ENCODE peak calls at places on chromosomes 3 and 15, in seven cellular contexts. U, R, W, K, M, J and D are unnamed samples.

GRCh38 chr15:70195808-70196304 is 98.1 kb upstream of the TLE3 start:
- DNase-seq in U (peak), J (peak), W (peak), R (peak), K (peak), M (peak), D (peak)

GRCh38 chr15:44087578-44088190 is 107.4 kb downstream of the FRMD5 start:
- DNase-seq in M (peak), W (no peak), U (no peak), J (no peak), R (peak), K (no peak), D (no peak)

GRCh38 chr15:31366169-31366734 is 39.6 kb downstream of the KLF13 start:
- DNase-seq in M (no peak), U (peak), R (no peak), J (peak), K (peak), W (no peak), D (no peak)

GRCh38 chr3:8524656-8525399 is 23.2 kb downstream of the LMCD1 start:
- DNase-seq in W (no peak), M (no peak), J (no peak), U (no peak), K (no peak), R (no peak), D (no peak)

GRCh38 chr15:91165850-91166249 is 65.8 kb downstream of the SV2B start:
- DNase-seq in R (no peak), M (no peak), K (no peak), U (no peak), W (no peak), J (no peak), D (no peak)

GRCh38 chr15:70036585-70037343 is 61.0 kb downstream of the TLE3 start:
- DNase-seq in U (no peak), J (no peak), K (no peak), M (no peak), W (no peak), R (no peak), D (no peak)

GRCh38 chr15:48939686-48940085 is 24.0 kb downstream of the SHC4 start:
- DNase-seq in W (no peak), U (no peak), K (no peak), J (no peak), R (peak), M (peak), D (no peak)

GRCh38 chr3:184543848-184544512 is 17.6 kb upstream of the EPHB3 start:
- DNase-seq in J (peak), W (peak), U (peak), K (peak), R (peak), M (peak), D (peak)

GRCh38 chr15:40241305-40242215 is 2.7 kb downstream of the PAK6 start:
- DNase-seq in W (no peak), U (no peak), J (peak), K (no peak), R (no peak), M (no peak), D (no peak)

GRCh38 chr15:85504739-85505676 is 124.6 kb downstream of the AKAP13 start:
- DNase-seq in R (peak), U (peak), M (peak), K (no peak), W (no peak), J (no peak), D (peak)

GRCh38 chr3:157290761-157291160 is 130.8 kb upstream of the CCNL1 start:
- DNase-seq in J (no peak), R (peak), K (no peak), M (no peak), U (no peak), W (no peak), D (no peak)

GRCh38 chr3:53725308-53725995 is 120.8 kb downstream of the CHDH start:
- DNase-seq in K (no peak), R (no peak), M (no peak), J (no peak), U (no peak), W (no peak), D (no peak)

GRCh38 chr3:193805448-193805847 is 212.4 kb downstream of the OPA1 start:
- DNase-seq in J (peak), K (peak), M (peak), U (no peak), W (no peak), R (peak), D (no peak)

GRCh38 chr3:47715928-47716327 is 65.8 kb downstream of the SMARCC1 start:
- DNase-seq in W (no peak), M (peak), J (no peak), U (no peak), K (no peak), R (peak), D (no peak)

GRCh38 chr3:7504886-7505775 is 644.2 kb downstream of the GRM7 start:
- DNase-seq in R (peak), K (no peak), J (no peak), M (peak), W (no peak), U (no peak), D (no peak)

GRCh38 chr3:50189274-50189673 is 2.1 kb upstream of the GNAT1 start:
- DNase-seq in R (peak), U (peak), K (peak), M (peak), J (peak), W (peak), D (peak)

GRCh38 chr3:25335429-25335828 is 92.6 kb upstream of the RARB start:
- DNase-seq in J (no peak), U (no peak), K (no peak), M (no peak), R (no peak), W (no peak), D (no peak)

GRCh38 chr3:37103103-37103815 is 71.1 kb downstream of the LRRFIP2 start:
- DNase-seq in W (no peak), K (no peak), M (peak), U (no peak), R (no peak), J (no peak), D (no peak)

GRCh38 chr3:14353486-14353885 is 48.9 kb upstream of the SLC6A6 start:
- DNase-seq in M (no peak), R (no peak), W (no peak), J (no peak), U (no peak), K (no peak), D (no peak)

GRCh38 chr15:76483018-76483417 is 146.4 kb downstream of the ISL2 start:
- DNase-seq in W (no peak), U (no peak), J (no peak), M (no peak), R (no peak), K (no peak), D (no peak)

GRCh38 chr3:171044828-171045793 is 18.6 kb upstream of the SLC2A2 start:
- DNase-seq in M (peak), R (peak), J (no peak), W (peak), K (no peak), U (no peak), D (no peak)

GRCh38 chr3:70620956-70621355 is 308.5 kb upstream of the MDFIC2 start:
- DNase-seq in J (no peak), R (no peak), M (no peak), W (no peak), U (no peak), K (no peak), D (no peak)

GRCh38 chr15:42591238-42591936 is 16.0 kb downstream of the STARD9 start:
- DNase-seq in R (peak), J (no peak), M (peak), W (peak), U (no peak), K (no peak), D (peak)

GRCh38 chr3:53571264-53571663 is 76.9 kb downstream of the CACNA1D start:
- DNase-seq in U (no peak), M (no peak), J (no peak), W (no peak), R (no peak), K (no peak), D (no peak)

GRCh38 chr15:37877851-37878577 is 56.4 kb upstream of the TMCO5A start:
- DNase-seq in K (no peak), M (no peak), R (peak), J (no peak), W (no peak), U (no peak), D (no peak)

GRCh38 chr15:73927476-73928240 is 1.4 kb downstream of the LOXL1 start:
- DNase-seq in K (peak), J (peak), W (no peak), U (no peak), R (peak), M (peak), D (no peak)

GRCh38 chr15:31606942-31607497 is 280.4 kb downstream of the KLF13 start:
- DNase-seq in R (no peak), M (no peak), U (no peak), J (no peak), K (no peak), W (no peak), D (no peak)

GRCh38 chr15:57528940-57529565 is 62.7 kb upstream of the MYZAP start:
- DNase-seq in J (no peak), R (no peak), M (no peak), W (no peak), K (no peak), U (no peak), D (no peak)
- TF ChIP-seq CTCF in J (no peak), R (no peak), M (no peak), W (no peak), K (no peak), U (no peak), D (no peak)

GRCh38 chr15:50450678-50451077 is 26.5 kb downstream of the USP8 start:
- DNase-seq in M (no peak), R (no peak), U (no peak), J (no peak), K (no peak), W (no peak), D (no peak)
- H3K27ac ChIP-seq in M (no peak), R (no peak), U (no peak), J (no peak), K (no peak), W (no peak), D (no peak)

GRCh38 chr3:134338201-134338512 is 36.1 kb downstream of the AMOTL2 start:
- DNase-seq in M (no peak), U (no peak), R (no peak), W (no peak), K (no peak), J (no peak), D (no peak)
- TF ChIP-seq CTCF in M (no peak), U (no peak), R (no peak), W (no peak), K (no peak), J (no peak), D (no peak)

DNA sequence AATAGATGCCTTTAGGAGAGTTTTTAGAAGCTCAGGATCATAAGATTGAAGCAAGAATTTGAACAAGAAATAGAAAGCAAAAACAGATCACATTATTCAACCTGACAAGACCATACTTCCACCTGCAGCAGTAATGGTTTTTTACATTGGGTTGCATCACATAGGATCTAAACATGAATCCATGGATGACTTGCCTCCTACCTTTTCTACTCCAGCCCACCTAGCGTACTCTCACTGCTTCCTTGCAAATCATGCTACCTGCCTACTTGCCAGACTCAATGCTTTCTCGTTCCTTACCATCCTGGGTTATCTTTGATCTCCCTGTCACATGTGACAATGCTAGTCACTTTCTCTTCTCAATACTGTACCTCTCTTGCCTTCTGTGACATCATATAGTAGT is 253.1 kb upstream of the ADAMTS9 start:
- DNase-seq in R (no peak), W (no peak), K (no peak), U (no peak), M (no peak), J (no peak), D (no peak)
- H3K27ac ChIP-seq in R (no peak), W (no peak), K (no peak), U (no peak), M (no peak), J (no peak), D (no peak)

DNA sequence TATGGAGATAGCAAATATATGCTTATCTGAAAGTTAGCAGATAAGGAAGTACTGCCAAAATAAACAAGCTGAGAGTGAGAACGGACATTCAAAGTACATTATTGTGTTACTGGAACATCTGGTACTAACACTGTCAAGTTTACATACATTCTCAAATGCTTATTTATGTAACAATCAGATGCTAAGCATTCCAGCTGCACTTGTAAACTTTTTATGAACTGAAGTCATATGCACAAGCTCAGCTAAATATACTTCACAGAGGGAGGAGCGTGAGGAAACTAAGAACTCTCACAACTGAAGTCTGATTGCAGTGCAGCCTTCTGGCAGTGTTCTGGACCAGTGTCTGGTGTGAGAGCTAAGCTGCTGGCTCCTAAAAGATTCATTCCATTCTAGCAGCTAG is 223.7 kb upstream of the NANOGP8 start:
- DNase-seq in U (peak), R (peak), K (peak), W (no peak), J (no peak), M (peak), D (no peak)
- TF ChIP-seq CTCF in U (no peak), R (no peak), K (no peak), W (no peak), J (no peak), M (no peak), D (no peak)

DNA sequence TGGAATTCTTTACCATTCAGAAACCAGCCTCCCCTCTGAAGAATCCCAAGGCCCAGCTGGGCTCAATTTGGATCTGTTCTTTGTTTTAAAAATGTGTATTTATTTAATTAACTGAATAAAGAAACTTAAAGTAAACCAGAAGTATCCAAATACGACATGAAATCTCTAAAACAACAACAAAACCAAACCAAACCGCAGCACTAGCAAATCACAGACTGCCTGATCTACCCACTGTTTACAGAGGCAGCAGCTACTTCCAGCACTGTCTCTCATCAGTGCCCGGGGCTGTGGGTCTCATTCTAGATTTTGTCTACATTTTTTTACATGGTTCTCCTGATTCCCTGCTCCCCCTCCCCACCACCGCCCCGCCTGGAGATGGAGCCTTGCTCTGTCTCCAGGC is 2.3 kb downstream of the FLNB start:
- DNase-seq in W (no peak), K (no peak), U (no peak), R (no peak), M (no peak), J (no peak), D (no peak)
- H3K27ac ChIP-seq in W (peak), K (no peak), U (peak), R (peak), M (peak), J (peak), D (peak)

DNA sequence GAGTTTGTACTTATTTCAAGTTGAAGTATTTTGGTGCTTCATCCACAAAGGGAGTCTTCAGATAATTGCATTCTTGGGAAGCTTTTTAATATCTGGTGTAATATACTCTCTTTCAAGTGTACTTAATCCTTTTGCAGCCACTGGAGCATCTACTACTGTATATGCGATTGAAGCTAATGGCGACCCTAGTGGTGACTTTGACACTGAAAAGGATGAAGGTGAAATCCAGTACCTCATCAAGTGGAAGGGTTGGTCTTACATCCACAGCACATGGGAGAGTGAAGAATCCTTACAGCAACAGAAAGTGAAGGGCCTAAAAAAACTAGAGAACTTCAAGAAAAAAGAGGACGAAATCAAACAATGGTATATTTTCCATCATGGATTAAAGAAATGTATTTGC is 42.6 kb downstream of the CHD2 start:
- DNase-seq in W (no peak), J (no peak), M (no peak), K (no peak), U (no peak), R (no peak), D (no peak)
- TF ChIP-seq CTCF in W (no peak), J (no peak), M (no peak), K (no peak), U (no peak), R (no peak), D (no peak)

DNA sequence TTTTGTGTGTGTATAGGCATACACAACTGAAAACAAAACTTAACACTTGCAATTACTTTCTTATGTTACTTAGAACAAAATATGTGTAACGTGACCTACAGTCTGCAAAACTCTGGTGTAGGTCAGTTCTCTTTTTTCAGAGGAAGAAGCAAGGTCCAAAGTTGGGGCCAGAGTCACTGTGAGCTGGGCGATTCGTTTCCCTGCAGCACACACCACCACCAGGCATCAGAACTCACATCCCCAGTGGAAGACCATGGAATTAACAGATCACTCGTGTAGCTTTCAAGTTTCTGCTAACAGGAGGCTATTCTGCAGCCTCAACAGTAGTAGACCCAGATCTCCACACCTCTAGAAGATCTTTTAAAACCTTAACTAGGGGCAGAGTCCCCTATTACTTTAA is 25.8 kb downstream of the ANP32A start:
- DNase-seq in J (no peak), W (no peak), U (no peak), M (no peak), K (no peak), R (no peak), D (no peak)
- H3K27ac ChIP-seq in J (no peak), W (peak), U (peak), M (no peak), K (peak), R (no peak), D (peak)

DNA sequence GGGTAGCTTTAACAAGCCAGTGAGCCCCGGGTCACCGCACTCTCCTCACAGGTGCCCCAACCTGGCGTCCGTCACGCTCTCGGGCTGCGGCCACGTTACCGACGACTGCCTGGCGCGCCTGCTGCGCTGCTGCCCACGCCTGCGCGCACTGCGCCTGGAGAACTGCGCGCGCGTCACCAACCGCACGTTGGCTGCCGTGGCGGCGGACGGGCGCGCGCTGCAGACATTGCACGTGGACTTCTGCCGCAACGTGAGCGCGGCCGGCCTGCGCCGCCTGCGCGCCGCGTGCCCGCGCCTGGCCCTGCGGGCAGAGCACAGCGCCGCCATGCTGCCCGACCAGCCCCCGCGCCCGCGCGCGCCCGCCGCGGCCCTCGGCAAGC is 3.4 kb downstream of the FBXL22 start:
- DNase-seq in R (peak), K (peak), U (peak), J (peak), M (peak), W (peak), D (peak)
- TF ChIP-seq CTCF in R (no peak), K (peak), U (no peak), J (no peak), M (peak), W (no peak), D (no peak)

GRCh38 chr3:123948449-123948848 is 12.6 kb downstream of the CCDC14 start:
- DNase-seq in M (no peak), W (no peak), R (no peak), J (no peak), K (no peak), U (no peak), D (no peak)
- H3K27ac ChIP-seq in M (no peak), W (no peak), R (no peak), J (no peak), K (no peak), U (no peak), D (no peak)